ENCODE peak calls at places on chromosome 5, in six cellular contexts. O is tibial nerve, V is thyroid gland, Z is heart left ventricle, Q is A549, X is erythroblast. N is an unnamed sample.

GRCh38 chr5:159209438-159210305 is at the start of gene RNF145:
- DNase-seq in V (peak), X (peak), Q (peak), Z (peak), O (peak), N (peak)

GRCh38 chr5:154191467-154192261 is 1.1 kb downstream of the GALNT10 start:
- DNase-seq in Z (no peak), V (no peak), X (peak), O (no peak), Q (no peak), N (no peak)

GRCh38 chr5:93164690-93165089 is 416.3 kb downstream of the NR2F1-AS1 start:
- DNase-seq in Q (peak), X (no peak), V (no peak), O (no peak), Z (no peak), N (no peak)

GRCh38 chr5:108216890-108217289 is 165.0 kb downstream of the FBXL17 start:
- DNase-seq in V (no peak), O (no peak), Q (peak), Z (no peak), X (no peak), N (peak)

GRCh38 chr5:891837-892389 is 688 bp downstream of the BRD9 start:
- DNase-seq in Z (peak), X (peak), V (peak), Q (no peak), O (no peak), N (peak)

GRCh38 chr5:146399446-146399845 is 47.7 kb upstream of the TCERG1 start:
- DNase-seq in Q (no peak), V (no peak), X (no peak), Z (no peak), O (no peak), N (no peak)

GRCh38 chr5:38420691-38421395 is 135.6 kb downstream of the LIFR start:
- DNase-seq in X (peak), Q (peak), V (peak), O (peak), Z (no peak), N (peak)

GRCh38 chr5:126481243-126481642 is 58.0 kb downstream of the GRAMD2B start:
- DNase-seq in V (no peak), Q (no peak), O (no peak), Z (no peak), X (no peak), N (no peak)

GRCh38 chr5:116479776-116480675 is 94.6 kb downstream of the SEMA6A start:
- DNase-seq in Q (no peak), O (no peak), V (no peak), X (no peak), Z (no peak), N (no peak)

GRCh38 chr5:122704247-122705036 is 70.4 kb upstream of the SNX2 start:
- DNase-seq in X (peak), Z (no peak), O (no peak), V (no peak), Q (peak), N (no peak)

GRCh38 chr5:148794729-148795590 is 31.5 kb upstream of the ADRB2 start:
- DNase-seq in O (no peak), V (no peak), Q (no peak), X (no peak), Z (no peak), N (no peak)

GRCh38 chr5:103860327-103860726 is 297.7 kb upstream of the NUDT12 start:
- DNase-seq in O (no peak), X (no peak), V (no peak), Z (no peak), Q (no peak), N (no peak)

GRCh38 chr5:39716532-39716971 is 291.8 kb upstream of the DAB2 start:
- DNase-seq in V (no peak), X (peak), Z (no peak), O (peak), Q (peak), N (peak)

GRCh38 chr5:20286512-20286911 is 298.5 kb upstream of the CDH18 start:
- DNase-seq in Z (no peak), Q (peak), X (no peak), O (no peak), V (no peak), N (peak)

GRCh38 chr5:142421158-142421617 is 96.4 kb upstream of the SPRY4 start:
- DNase-seq in V (no peak), Q (no peak), O (no peak), Z (no peak), X (no peak), N (no peak)

GRCh38 chr5:68535121-68535520 is 319.6 kb downstream of the PIK3R1 start:
- DNase-seq in V (no peak), Q (no peak), Z (no peak), O (no peak), X (no peak), N (no peak)

GRCh38 chr5:159581502-159582249 is 251.4 kb upstream of the IL12B start:
- DNase-seq in X (no peak), Q (peak), Z (no peak), V (peak), O (no peak), N (peak)

GRCh38 chr5:51404256-51404655 is 21.0 kb downstream of the ISL1 start:
- DNase-seq in O (no peak), V (no peak), Z (no peak), Q (no peak), X (no peak), N (no peak)

GRCh38 chr5:133977858-133978257 is 9.4 kb upstream of the C5orf15 start:
- DNase-seq in Q (no peak), X (no peak), Z (no peak), O (no peak), V (no peak), N (peak)

GRCh38 chr5:140926903-140927573 is 939 bp downstream of the PCDHAC1 start:
- DNase-seq in Q (peak), Z (peak), O (no peak), V (peak), X (no peak), N (no peak)

GRCh38 chr5:40278881-40279280 is 400.8 kb upstream of the PTGER4 start:
- DNase-seq in Z (no peak), O (no peak), V (no peak), X (no peak), Q (no peak), N (no peak)

GRCh38 chr5:112161392-112161748 is 257.7 kb downstream of the EPB41L4A start:
- DNase-seq in X (peak), Z (no peak), O (no peak), Q (no peak), V (no peak), N (no peak)

GRCh38 chr5:126443374-126443851 is 20.2 kb downstream of the GRAMD2B start:
- DNase-seq in Q (no peak), Z (no peak), O (no peak), V (no peak), X (no peak), N (no peak)

GRCh38 chr5:11563822-11564221 is 340.4 kb downstream of the CTNND2 start:
- DNase-seq in O (no peak), Z (no peak), Q (no peak), V (no peak), X (no peak), N (no peak)

GRCh38 chr5:170262061-170262764 is 29.4 kb downstream of the C5orf58 start:
- DNase-seq in O (no peak), V (no peak), Q (no peak), X (no peak), Z (peak), N (no peak)

GRCh38 chr5:151414536-151414935 is 32.9 kb upstream of the SLC36A1 start:
- DNase-seq in V (no peak), Z (no peak), Q (no peak), X (peak), O (no peak), N (no peak)

GRCh38 chr5:35963381-35963843 is 25.0 kb upstream of the CAPSL start:
- DNase-seq in Z (no peak), X (peak), V (no peak), Q (peak), O (no peak), N (no peak)

GRCh38 chr5:84831701-84832100 is 447.0 kb upstream of the EDIL3 start:
- DNase-seq in X (no peak), V (no peak), Q (no peak), O (no peak), Z (no peak), N (no peak)

GRCh38 chr5:168472329-168472728 is 13.9 kb upstream of the RARS1 start:
- DNase-seq in O (peak), Q (peak), Z (no peak), V (no peak), X (no peak), N (peak)

GRCh38 chr5:168467755-168468280 is 18.5 kb upstream of the RARS1 start:
- DNase-seq in V (no peak), O (no peak), Z (no peak), Q (no peak), X (no peak), N (no peak)

GRCh38 chr5:168477060-168477459 is 9.2 kb upstream of the RARS1 start:
- DNase-seq in V (no peak), Z (no peak), Q (no peak), X (no peak), O (no peak), N (no peak)

GRCh38 chr5:168468836-168469235 is 17.4 kb upstream of the RARS1 start:
- DNase-seq in Z (no peak), V (no peak), O (no peak), Q (no peak), X (no peak), N (no peak)

GRCh38 chr5:168471785-168472184 is 14.5 kb upstream of the RARS1 start:
- DNase-seq in Z (no peak), X (no peak), Q (no peak), V (no peak), O (no peak), N (no peak)
- TF ChIP-seq POLR2A in Z (no peak), X (no peak), Q (no peak), V (no peak), O (no peak), N (no peak)

GRCh38 chr5:119270955-119271757 is 84.7 kb upstream of the TNFAIP8 start:
- DNase-seq in Q (no peak), X (no peak), O (no peak), Z (no peak), V (no peak), N (no peak)

GRCh38 chr5:119273391-119273839 is 82.4 kb upstream of the TNFAIP8 start:
- DNase-seq in V (no peak), Q (no peak), Z (no peak), X (peak), O (no peak), N (no peak)

GRCh38 chr5:119270121-119270565 is 85.7 kb upstream of the TNFAIP8 start:
- DNase-seq in X (no peak), O (no peak), Z (no peak), V (no peak), Q (no peak), N (no peak)

GRCh38 chr5:119274024-119274766 is 81.6 kb upstream of the TNFAIP8 start:
- DNase-seq in Z (no peak), O (no peak), Q (peak), X (no peak), V (no peak), N (no peak)

GRCh38 chr5:119271758-119272730 is 83.8 kb upstream of the TNFAIP8 start:
- DNase-seq in V (no peak), Q (no peak), O (no peak), X (no peak), Z (no peak), N (no peak)
- TF ChIP-seq POLR2A in V (no peak), Q (no peak), O (no peak), X (no peak), Z (no peak), N (no peak)

DNA sequence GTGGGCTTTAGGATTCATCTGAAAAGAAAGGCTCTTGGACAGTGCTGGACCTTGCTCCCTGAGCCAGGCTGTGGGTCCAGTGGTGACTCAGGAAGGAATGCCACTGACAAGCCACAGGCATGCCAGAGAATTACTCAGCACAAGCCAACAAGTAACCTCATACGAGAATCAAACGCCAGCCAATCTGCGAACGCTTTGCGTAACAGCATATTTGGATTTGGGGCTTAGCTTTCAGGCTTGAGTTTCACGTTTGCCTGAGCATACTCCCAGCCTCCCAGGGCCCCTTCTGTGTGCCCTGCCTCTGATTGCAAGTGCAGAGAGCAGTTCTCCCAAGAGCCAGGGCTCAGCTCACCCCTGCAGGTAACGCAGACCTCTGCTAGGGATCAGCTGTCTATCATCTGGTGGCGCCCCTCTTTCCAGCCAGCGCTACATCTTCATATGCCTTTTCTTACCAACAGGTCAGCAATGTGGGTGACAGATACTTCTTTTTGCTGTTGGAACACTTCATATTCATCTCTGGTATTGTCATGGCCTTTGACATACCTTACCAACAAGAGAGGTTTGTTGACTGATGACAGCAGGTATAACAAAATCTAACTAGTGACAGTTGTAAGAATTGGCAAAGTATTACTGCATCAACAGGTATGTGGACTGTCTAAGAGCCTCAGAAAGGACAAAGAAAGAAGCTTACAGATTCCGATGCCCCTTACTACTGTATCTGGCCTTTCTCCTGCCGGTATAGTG is 30.1 kb upstream of the ZSWIM6 start:
- DNase-seq in O (peak), Z (no peak), X (no peak), Q (peak), V (peak), N (peak)
- TF ChIP-seq POLR2A in O (no peak), Z (no peak), X (no peak), Q (no peak), V (peak), N (no peak)

GRCh38 chr5:10301842-10302610 is 5.7 kb downstream of the CMBL start:
- DNase-seq in X (no peak), O (no peak), Q (peak), V (peak), Z (peak), N (peak)
- TF ChIP-seq POLR2A in X (peak), O (no peak), Q (no peak), V (peak), Z (no peak), N (no peak)

DNA sequence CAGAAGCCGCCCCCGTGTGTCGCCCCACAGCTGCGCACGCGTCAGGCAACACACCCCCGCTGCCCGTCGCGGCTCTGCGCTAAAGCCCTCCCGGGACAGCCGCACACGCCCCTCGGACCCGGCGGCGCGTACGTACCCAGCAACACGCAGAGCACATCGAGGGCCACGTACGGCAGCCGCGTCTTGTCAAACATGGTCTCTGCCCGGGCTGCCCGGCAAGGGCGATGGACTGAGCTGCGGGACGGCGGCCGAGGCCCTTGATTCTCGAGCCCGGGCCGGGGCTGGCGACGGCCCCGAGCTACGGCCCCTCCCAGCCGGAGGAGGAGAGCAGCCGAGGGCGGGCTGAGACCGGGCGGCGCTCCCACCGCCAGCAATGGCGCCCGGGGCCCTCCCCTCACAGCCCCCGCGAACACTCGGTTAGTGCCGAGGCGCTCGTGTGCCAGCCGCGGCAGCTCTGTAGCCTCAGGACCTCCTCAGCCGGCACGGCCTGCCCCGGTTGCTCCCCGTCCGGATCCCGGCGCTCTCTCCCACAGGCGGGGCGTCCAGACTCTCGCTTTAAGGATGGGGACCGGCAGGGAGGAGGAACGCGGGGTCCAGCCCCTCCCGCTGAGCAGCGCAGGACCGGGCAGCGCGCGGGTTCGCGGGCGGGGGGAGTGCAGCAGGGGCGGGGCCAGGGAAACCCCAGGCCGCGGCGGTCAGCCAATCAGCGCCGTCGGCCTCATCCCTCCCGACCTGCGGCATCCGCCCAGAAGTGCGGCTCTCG is at the start of gene PLPP1:
- DNase-seq in X (peak), Q (peak), V (peak), O (peak), Z (peak), N (peak)
- TF ChIP-seq POLR2A in X (no peak), Q (peak), V (peak), O (peak), Z (no peak), N (peak)

GRCh38 chr5:78989080-78989479 is 4.0 kb upstream of the ARSB start:
- DNase-seq in X (no peak), Z (no peak), V (no peak), O (no peak), Q (no peak), N (no peak)

GRCh38 chr5:78984611-78985406 is at the start of gene ARSB:
- DNase-seq in X (peak), Q (peak), V (peak), Z (peak), O (peak), N (peak)

GRCh38 chr5:78984020-78984610 is 995 bp downstream of the ARSB start:
- DNase-seq in V (peak), X (peak), Z (no peak), Q (no peak), O (no peak), N (no peak)

GRCh38 chr5:78983601-78984000 is 1.5 kb downstream of the ARSB start:
- DNase-seq in O (no peak), Q (no peak), Z (no peak), X (peak), V (no peak), N (peak)

GRCh38 chr5:78985407-78986223 is 505 bp upstream of the ARSB start:
- DNase-seq in V (peak), X (peak), Z (no peak), O (peak), Q (peak), N (peak)
- TF ChIP-seq POLR2A in V (no peak), X (peak), Z (no peak), O (peak), Q (no peak), N (no peak)

N was measured in H54.